ENCODE peak calls at places on chromosome 12, in seven cellular contexts. One of them, this sample, is unnamed.
A peak's percentile ranks its signal among the peaks of the same experiment; 100 is the strongest.

GRCh38 chr12:52198454-52199215 is 6.8 kb upstream of the KRT80 start:
- DNase-seq in GM13977: no peak
- DNase-seq in CD4-positive, alpha-beta memory T cell: no peak
- DNase-seq in glutamatergic neuron: peak; percentile 10
- DNase-seq in Caki2: no peak
- DNase-seq in occipital lobe: no peak
- DNase-seq in NCI-H2081: peak; percentile 63
- DNase-seq in this sample: peak; percentile 61

GRCh38 chr12:51321882-51322281 is 2.1 kb downstream of the BIN2 start:
- DNase-seq in CD4-positive, alpha-beta memory T cell: no peak
- DNase-seq in NCI-H2081: no peak
- DNase-seq in Caki2: no peak
- DNase-seq in occipital lobe: no peak
- DNase-seq in GM13977: no peak
- DNase-seq in glutamatergic neuron: no peak
- DNase-seq in this sample: no peak

GRCh38 chr12:118371354-118372282 is 1.1 kb downstream of the TAOK3 start:
- DNase-seq in GM13977: peak; percentile 34
- DNase-seq in glutamatergic neuron: peak; percentile 40
- DNase-seq in occipital lobe: no peak
- DNase-seq in CD4-positive, alpha-beta memory T cell: peak; percentile 49
- DNase-seq in NCI-H2081: no peak
- DNase-seq in Caki2: no peak
- DNase-seq in this sample: peak; percentile 53

GRCh38 chr12:131397493-131398181 is 313.3 kb upstream of the SFSWAP start:
- DNase-seq in occipital lobe: no peak
- DNase-seq in Caki2: no peak
- DNase-seq in glutamatergic neuron: no peak
- DNase-seq in GM13977: no peak
- DNase-seq in NCI-H2081: no peak
- DNase-seq in CD4-positive, alpha-beta memory T cell: no peak
- DNase-seq in this sample: no peak

GRCh38 chr12:118900954-118901353 is 80.4 kb upstream of the SRRM4 start:
- DNase-seq in CD4-positive, alpha-beta memory T cell: no peak
- DNase-seq in Caki2: no peak
- DNase-seq in NCI-H2081: no peak
- DNase-seq in occipital lobe: no peak
- DNase-seq in GM13977: no peak
- DNase-seq in glutamatergic neuron: no peak
- DNase-seq in this sample: no peak

GRCh38 chr12:43882578-43883178 is 46.8 kb downstream of the TMEM117 start:
- DNase-seq in occipital lobe: no peak
- DNase-seq in NCI-H2081: peak; percentile 48
- DNase-seq in Caki2: peak; percentile 33
- DNase-seq in GM13977: peak; percentile 50
- DNase-seq in glutamatergic neuron: no peak
- DNase-seq in CD4-positive, alpha-beta memory T cell: no peak
- DNase-seq in this sample: no peak

GRCh38 chr12:94636462-94637085 is 13.8 kb downstream of the TMCC3 start:
- DNase-seq in NCI-H2081: no peak
- DNase-seq in occipital lobe: no peak
- DNase-seq in CD4-positive, alpha-beta memory T cell: no peak
- DNase-seq in Caki2: no peak
- DNase-seq in GM13977: no peak
- DNase-seq in glutamatergic neuron: no peak
- DNase-seq in this sample: no peak

GRCh38 chr12:104680070-104680469 is 223.3 kb downstream of the CHST11 start:
- DNase-seq in NCI-H2081: peak; percentile 29
- DNase-seq in glutamatergic neuron: no peak
- DNase-seq in GM13977: peak; percentile 41
- DNase-seq in occipital lobe: no peak
- DNase-seq in CD4-positive, alpha-beta memory T cell: no peak
- DNase-seq in Caki2: no peak
- DNase-seq in this sample: no peak

GRCh38 chr12:104737113-104737512 is 221.0 kb downstream of the SLC41A2 start:
- DNase-seq in glutamatergic neuron: no peak
- DNase-seq in occipital lobe: no peak
- DNase-seq in GM13977: no peak
- DNase-seq in CD4-positive, alpha-beta memory T cell: no peak
- DNase-seq in Caki2: no peak
- DNase-seq in NCI-H2081: no peak
- DNase-seq in this sample: no peak

GRCh38 chr12:85821759-85822158 is 14.4 kb downstream of the RASSF9 start:
- DNase-seq in glutamatergic neuron: no peak
- DNase-seq in GM13977: no peak
- DNase-seq in CD4-positive, alpha-beta memory T cell: no peak
- DNase-seq in occipital lobe: no peak
- DNase-seq in NCI-H2081: no peak
- DNase-seq in Caki2: peak; percentile 61
- DNase-seq in this sample: no peak

GRCh38 chr12:92745874-92746553 is 43.2 kb downstream of the PLEKHG7 start:
- DNase-seq in GM13977: no peak
- DNase-seq in glutamatergic neuron: no peak
- DNase-seq in Caki2: peak; percentile 36
- DNase-seq in NCI-H2081: peak; percentile 10
- DNase-seq in occipital lobe: peak; percentile 66
- DNase-seq in CD4-positive, alpha-beta memory T cell: no peak
- DNase-seq in this sample: peak; percentile 89

GRCh38 chr12:43289412-43289811 is 262.6 kb downstream of the ADAMTS20 start:
- DNase-seq in glutamatergic neuron: no peak
- DNase-seq in Caki2: no peak
- DNase-seq in NCI-H2081: no peak
- DNase-seq in GM13977: no peak
- DNase-seq in occipital lobe: no peak
- DNase-seq in CD4-positive, alpha-beta memory T cell: no peak
- DNase-seq in this sample: no peak

GRCh38 chr12:69886101-69886500 is 61.1 kb downstream of the MYRFL start:
- DNase-seq in NCI-H2081: no peak
- DNase-seq in occipital lobe: no peak
- DNase-seq in CD4-positive, alpha-beta memory T cell: no peak
- DNase-seq in GM13977: no peak
- DNase-seq in Caki2: no peak
- DNase-seq in glutamatergic neuron: no peak
- DNase-seq in this sample: no peak

GRCh38 chr12:23536293-23536692 is 413.2 kb downstream of the SOX5 start:
- DNase-seq in glutamatergic neuron: no peak
- DNase-seq in CD4-positive, alpha-beta memory T cell: no peak
- DNase-seq in NCI-H2081: peak; percentile 95
- DNase-seq in Caki2: no peak
- DNase-seq in GM13977: no peak
- DNase-seq in occipital lobe: no peak
- DNase-seq in this sample: no peak

GRCh38 chr12:52082988-52083637 is 3.6 kb downstream of the SMIM41 start:
- DNase-seq in Caki2: peak; percentile 55
- DNase-seq in NCI-H2081: peak; percentile 65
- DNase-seq in GM13977: peak; percentile 88
- DNase-seq in occipital lobe: no peak
- DNase-seq in CD4-positive, alpha-beta memory T cell: peak; percentile 62
- DNase-seq in glutamatergic neuron: peak; percentile 77
- DNase-seq in this sample: peak; percentile 76

GRCh38 chr12:19507823-19508222 is 68.5 kb downstream of the AEBP2 start:
- DNase-seq in GM13977: no peak
- DNase-seq in CD4-positive, alpha-beta memory T cell: no peak
- DNase-seq in Caki2: no peak
- DNase-seq in glutamatergic neuron: no peak
- DNase-seq in occipital lobe: no peak
- DNase-seq in NCI-H2081: no peak
- DNase-seq in this sample: no peak

GRCh38 chr12:23707270-23707669 is 242.2 kb downstream of the SOX5 start:
- DNase-seq in occipital lobe: no peak
- DNase-seq in NCI-H2081: no peak
- DNase-seq in glutamatergic neuron: no peak
- DNase-seq in Caki2: no peak
- DNase-seq in GM13977: no peak
- DNase-seq in CD4-positive, alpha-beta memory T cell: no peak
- DNase-seq in this sample: no peak

GRCh38 chr12:91551927-91552326 is 369.3 kb upstream of the DCN start:
- DNase-seq in occipital lobe: no peak
- DNase-seq in GM13977: no peak
- DNase-seq in Caki2: no peak
- DNase-seq in glutamatergic neuron: no peak
- DNase-seq in CD4-positive, alpha-beta memory T cell: no peak
- DNase-seq in NCI-H2081: no peak
- DNase-seq in this sample: peak; percentile 35

GRCh38 chr12:85036241-85036707 is at the start of the genes LRRIQ1 and TSPAN19:
- DNase-seq in CD4-positive, alpha-beta memory T cell: peak; percentile 23
- DNase-seq in Caki2: peak; percentile 94
- DNase-seq in glutamatergic neuron: peak; percentile 72
- DNase-seq in occipital lobe: peak; percentile 72
- DNase-seq in NCI-H2081: peak; percentile 95
- DNase-seq in GM13977: peak; percentile 66
- DNase-seq in this sample: peak; percentile 44

GRCh38 chr12:116434155-116435065 is 124.8 kb upstream of the MAP1LC3B2 start:
- DNase-seq in GM13977: no peak
- DNase-seq in NCI-H2081: no peak
- DNase-seq in glutamatergic neuron: peak; percentile 42
- DNase-seq in CD4-positive, alpha-beta memory T cell: no peak
- DNase-seq in occipital lobe: no peak
- DNase-seq in Caki2: peak; percentile 83
- DNase-seq in this sample: peak; percentile 90

GRCh38 chr12:32139064-32139421 is 32.4 kb downstream of the BICD1 start:
- DNase-seq in glutamatergic neuron: no peak
- DNase-seq in NCI-H2081: no peak
- DNase-seq in GM13977: peak; percentile 68
- DNase-seq in CD4-positive, alpha-beta memory T cell: no peak
- DNase-seq in Caki2: no peak
- DNase-seq in occipital lobe: no peak
- DNase-seq in this sample: no peak

This sample was measured in Right ventricle myocardium superior.